ENCODE peak calls at places on chromosomes 13 and 19, in four cellular contexts. C is Caco-2, U is heart left ventricle, H is HL-60. Q is an unnamed sample.

GRCh38 chr13:43245374-43245964 is 222.1 kb downstream of the DNAJC15 start:
- DNase-seq in C (no peak), H (no peak), U (no peak), Q (no peak)

GRCh38 chr19:34416021-34416545 is 11.9 kb downstream of the PDCD2L start:
- DNase-seq in C (no peak), H (no peak), U (no peak), Q (no peak)

GRCh38 chr19:31185261-31185660 is 164.0 kb downstream of the TSHZ3 start:
- DNase-seq in H (no peak), U (no peak), C (no peak), Q (no peak)

GRCh38 chr13:75181906-75182305 is 300.1 kb downstream of the TBC1D4 start:
- DNase-seq in H (no peak), U (no peak), C (no peak), Q (no peak)

GRCh38 chr13:107553838-107554237 is 661.5 kb downstream of the LIG4 start:
- DNase-seq in C (no peak), H (no peak), U (no peak), Q (no peak)

GRCh38 chr13:109155301-109155761 is 525.9 kb downstream of the MYO16 start:
- DNase-seq in H (no peak), C (no peak), U (no peak), Q (no peak)

GRCh38 chr19:51743405-51743804 is 8.3 kb downstream of the FPR1 start:
- DNase-seq in C (no peak), U (no peak), H (no peak), Q (no peak)

GRCh38 chr19:17794731-17795494 is at the start of gene B3GNT3:
- DNase-seq in C (peak), U (no peak), H (peak), Q (no peak)

GRCh38 chr13:21541271-21541670 is 62.7 kb downstream of the MICU2 start:
- DNase-seq in U (no peak), C (no peak), H (no peak), Q (no peak)

GRCh38 chr13:101514695-101515275 is 62.3 kb downstream of the ITGBL1 start:
- DNase-seq in U (peak), C (peak), H (peak), Q (peak)

GRCh38 chr13:39612023-39612637 is 9.1 kb upstream of the LHFPL6 start:
- DNase-seq in H (peak), C (peak), U (peak), Q (peak)

GRCh38 chr13:97307544-97307881 is 85.4 kb downstream of the MBNL2 start:
- DNase-seq in C (no peak), H (no peak), U (no peak), Q (no peak)

GRCh38 chr13:51799261-51799660 is 4.7 kb downstream of the DHRS12 start:
- DNase-seq in H (no peak), U (no peak), C (no peak), Q (no peak)

GRCh38 chr19:29623726-29624488 is 17.8 kb downstream of the POP4 start:
- DNase-seq in C (no peak), H (no peak), U (no peak), Q (no peak)

GRCh38 chr19:42159942-42160341 is 27.7 kb upstream of the POU2F2 start:
- DNase-seq in H (no peak), U (no peak), C (no peak), Q (no peak)

GRCh38 chr19:31231181-31231580 is 118.1 kb downstream of the TSHZ3 start:
- DNase-seq in U (no peak), C (no peak), H (no peak), Q (no peak)

GRCh38 chr13:111893071-111893606 is 173.8 kb upstream of the SOX1 start:
- DNase-seq in U (no peak), C (no peak), H (no peak), Q (no peak)

GRCh38 chr13:42997381-42997780 is 5.3 kb upstream of the EPSTI1 start:
- DNase-seq in C (peak), H (no peak), U (no peak), Q (no peak)

GRCh38 chr19:33193864-33194362 is at the start of gene LRP3:
- DNase-seq in C (peak), U (peak), H (no peak), Q (no peak)

GRCh38 chr13:113657851-113658741 is at the start of gene ATP4B:
- DNase-seq in C (no peak), H (no peak), U (peak), Q (no peak)

GRCh38 chr19:33159893-33160292 is 28.0 kb downstream of the WDR88 start:
- DNase-seq in C (no peak), H (no peak), U (no peak), Q (no peak)

GRCh38 chr13:41590643-41591042 is 133.3 kb downstream of the RGCC start:
- DNase-seq in U (no peak), H (no peak), C (no peak), Q (no peak)

GRCh38 chr13:44972956-44973581 is 16.2 kb downstream of the NUFIP1 start:
- DNase-seq in H (no peak), C (peak), U (no peak), Q (no peak)

GRCh38 chr13:31067416-31068118 is 94.1 kb downstream of the HSPH1 start:
- DNase-seq in C (no peak), U (no peak), H (no peak), Q (no peak)

GRCh38 chr13:84997858-84998257 is 801.4 kb downstream of the SLITRK6 start:
- DNase-seq in C (no peak), H (no peak), U (no peak), Q (no peak)

GRCh38 chr19:5392476-5392875 is 51.9 kb upstream of the PTPRS start:
- DNase-seq in C (no peak), U (no peak), H (no peak), Q (no peak)

GRCh38 chr19:55493650-55494171 is 5.5 kb downstream of the SSC5D start:
- DNase-seq in H (no peak), C (no peak), U (no peak), Q (no peak)

GRCh38 chr19:55494172-55494761 is 6.0 kb downstream of the SSC5D start:
- DNase-seq in U (peak), H (peak), C (no peak), Q (no peak)

GRCh38 chr19:55491546-55492360 is 3.5 kb downstream of the SSC5D start:
- DNase-seq in C (no peak), H (no peak), U (no peak), Q (no peak)

GRCh38 chr19:55492362-55492944 is 4.2 kb downstream of the SSC5D start:
- DNase-seq in C (no peak), U (no peak), H (no peak), Q (no peak)

DNA sequence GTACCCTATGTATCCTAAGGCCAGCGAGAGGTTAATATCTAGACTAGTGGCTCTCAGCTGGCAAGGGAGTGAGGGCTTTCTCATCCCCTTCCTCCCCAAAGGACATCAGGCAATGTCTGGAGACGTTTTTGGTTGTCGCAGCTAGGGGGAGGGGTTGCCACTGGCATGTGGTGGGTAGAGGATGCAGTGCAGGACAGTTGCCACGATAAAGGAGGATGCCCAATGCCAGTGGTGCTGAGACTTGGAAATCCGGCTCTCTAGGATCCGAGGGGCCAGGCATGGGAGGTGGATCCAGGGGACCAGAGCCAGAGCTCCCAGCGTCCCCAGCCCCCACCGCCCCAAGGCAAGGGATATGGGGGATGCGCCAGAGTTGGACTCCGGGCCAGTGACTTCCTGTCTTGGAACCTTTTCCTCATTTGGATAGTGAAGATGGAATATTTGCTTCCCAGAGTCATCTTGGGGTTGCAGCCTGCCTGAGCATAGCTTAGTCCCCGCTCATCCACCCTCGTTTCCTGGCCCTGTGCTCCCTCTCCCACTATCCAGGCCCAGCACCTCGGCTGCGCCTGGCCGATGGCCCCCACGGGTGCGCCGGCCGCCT is 4.9 kb downstream of the SSC5D start:
- DNase-seq in H (no peak), U (peak), C (no peak), Q (no peak)
- H3K4me3 ChIP-seq in H (no peak), U (peak), C (no peak), Q (no peak)

DNA sequence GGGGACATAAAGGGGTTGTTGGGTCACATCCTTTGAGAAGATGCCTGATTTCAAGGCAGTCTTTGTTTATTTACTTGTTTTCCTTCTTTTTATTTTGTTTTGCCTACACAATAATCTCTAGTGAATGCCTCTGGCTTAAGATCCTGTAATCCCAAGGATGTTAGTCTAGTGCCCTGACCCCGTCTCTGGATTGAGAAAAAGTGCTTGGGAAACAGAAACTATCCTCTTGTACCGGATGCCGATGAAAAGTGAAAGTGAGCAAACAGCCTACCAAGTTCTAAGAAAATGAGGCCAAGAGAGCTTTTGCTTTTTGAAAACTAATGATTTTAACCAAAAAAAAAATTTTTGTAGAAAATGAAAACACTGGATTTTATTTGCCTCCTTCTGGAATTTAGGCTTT is 42.1 kb upstream of the C1QTNF9 start:
- DNase-seq in U (peak), H (no peak), C (no peak), Q (peak)
- H3K4me3 ChIP-seq in U (peak), H (no peak), C (no peak), Q (peak)

DNA sequence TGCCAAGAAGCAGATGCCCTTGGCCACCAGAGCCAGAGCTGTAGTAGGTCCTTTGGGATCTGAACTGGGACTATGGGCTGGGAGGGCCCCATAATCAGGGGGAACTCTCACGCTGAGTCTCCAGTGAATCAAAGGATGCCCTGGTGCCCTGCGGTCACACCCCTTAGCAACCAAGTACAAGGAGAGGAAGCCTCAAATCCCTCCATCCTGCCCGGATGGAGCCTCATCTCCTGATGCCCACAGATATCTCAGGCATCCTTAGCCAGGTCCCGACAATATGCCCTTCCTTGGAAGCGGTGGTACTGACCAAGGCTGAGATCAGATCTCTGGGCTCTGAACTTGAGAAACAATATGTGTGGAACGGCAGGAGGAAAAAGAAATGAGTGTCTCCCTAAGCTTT is 1.7 kb downstream of the PLEKHA4 start:
- DNase-seq in H (no peak), C (no peak), U (no peak), Q (no peak)
- H3K4me3 ChIP-seq in H (no peak), C (no peak), U (no peak), Q (no peak)

DNA sequence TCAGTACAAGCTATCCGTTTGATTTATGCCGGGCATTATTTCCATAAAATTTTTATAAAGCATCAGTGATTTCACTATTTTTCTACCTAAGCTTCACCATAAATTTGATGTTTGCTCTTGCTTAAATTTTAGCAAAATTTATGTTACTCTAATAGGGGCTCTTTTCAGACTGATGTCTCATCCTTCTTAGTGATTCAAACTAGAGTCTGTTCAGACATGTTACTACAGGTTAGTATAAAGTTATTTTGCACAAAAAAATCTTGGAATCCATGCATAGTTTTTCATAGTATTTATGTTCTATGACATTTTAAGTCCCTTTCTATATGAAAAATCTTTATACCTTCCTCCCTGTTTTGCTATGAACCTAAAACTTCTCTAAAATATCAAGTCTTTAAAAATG is 1151.9 kb downstream of the SLITRK5 start:
- DNase-seq in C (no peak), U (no peak), H (no peak), Q (no peak)
- H3K4me3 ChIP-seq in C (no peak), U (no peak), H (no peak), Q (no peak)

Q was measured in CD4-positive, alpha-beta memory T cell.